ENCODE peak calls at places on chromosomes 16 and 17, in eight cellular contexts. H is HCT116, G is HL-60, J is GM23338, W is HepG2, A is SK-N-SH, U is GM12878, N is K562. F is an unnamed sample.

GRCh38 chr17:59287452-59287851 is 44.0 kb upstream of the YPEL2 start:
- DNase-seq in H (peak; percentile 27), G (peak; percentile 26), J (no peak), W (no peak), A (no peak), U (no peak), N (peak; percentile 12), F (no peak)

GRCh38 chr17:42413464-42414040 is 9.5 kb downstream of the CAVIN1 start:
- DNase-seq in H (no peak), G (no peak), J (no peak), W (no peak), A (no peak), U (no peak), N (no peak), F (no peak)

GRCh38 chr16:49468611-49469322 is 95.2 kb downstream of the C16orf78 start:
- DNase-seq in H (no peak), G (no peak), J (no peak), W (no peak), A (no peak), U (no peak), N (no peak), F (no peak)

GRCh38 chr17:71970312-71970711 is 150.5 kb upstream of the SOX9 start:
- DNase-seq in H (no peak), G (no peak), J (no peak), W (no peak), A (no peak), U (no peak), N (no peak), F (peak; percentile 15)

GRCh38 chr16:85333337-85333736 is 221.1 kb upstream of the CIBAR2 start:
- DNase-seq in H (no peak), G (no peak), J (no peak), W (no peak), A (no peak), U (no peak), N (no peak), F (no peak)

GRCh38 chr16:52435573-52435972 is 111.4 kb downstream of the TOX3 start:
- DNase-seq in H (no peak), G (no peak), J (no peak), W (no peak), A (no peak), U (no peak), N (no peak), F (no peak)

GRCh38 chr17:72498671-72499210 is 377.9 kb downstream of the SOX9 start:
- DNase-seq in H (no peak), G (no peak), J (no peak), W (no peak), A (no peak), U (no peak), N (no peak), F (no peak)

GRCh38 chr16:84836234-84836647 is 16.5 kb downstream of the CRISPLD2 start:
- DNase-seq in H (no peak), G (no peak), J (peak; percentile 86), W (no peak), A (peak; percentile 42), U (no peak), N (no peak), F (no peak)

GRCh38 chr17:79872762-79873161 is 33.5 kb upstream of the CBX4 start:
- DNase-seq in H (no peak), G (peak; percentile 24), J (no peak), W (no peak), A (no peak), U (no peak), N (no peak), F (no peak)

GRCh38 chr17:66654341-66654740 is 180.6 kb upstream of the CACNG5 start:
- DNase-seq in H (no peak), G (no peak), J (no peak), W (no peak), A (no peak), U (no peak), N (no peak), F (no peak)

GRCh38 chr17:7687908-7688807 is at the start of gene WRAP53:
- DNase-seq in H (peak; percentile 99), G (peak; percentile 88), J (peak; percentile 100), W (peak; percentile 98), A (peak; percentile 90), U (peak; percentile 85), N (peak; percentile 90), F (peak; percentile 99)

GRCh38 chr16:50246299-50247122 is 19.8 kb upstream of the ADCY7 start:
- DNase-seq in H (no peak), G (no peak), J (peak; percentile 66), W (no peak), A (peak; percentile 83), U (no peak), N (no peak), F (no peak)

GRCh38 chr16:6562985-6563384 is 769.7 kb upstream of the RBFOX1 start:
- DNase-seq in H (no peak), G (no peak), J (no peak), W (no peak), A (no peak), U (no peak), N (no peak), F (no peak)

GRCh38 chr17:40437095-40437732 is 6.0 kb upstream of the IGFBP4 start:
- DNase-seq in H (no peak), G (peak; percentile 45), J (no peak), W (no peak), A (no peak), U (no peak), N (peak; percentile 67), F (no peak)

GRCh38 chr17:55279788-55280579 is 15.2 kb downstream of the HLF start:
- DNase-seq in H (no peak), G (no peak), J (no peak), W (no peak), A (no peak), U (no peak), N (no peak), F (no peak)

GRCh38 chr17:64275016-64275415 is 12.0 kb upstream of the TEX2 start:
- DNase-seq in H (no peak), G (no peak), J (no peak), W (no peak), A (no peak), U (no peak), N (no peak), F (no peak)

GRCh38 chr17:64269687-64270649 is 6.9 kb upstream of the TEX2 start:
- DNase-seq in H (no peak), G (no peak), J (no peak), W (no peak), A (peak; percentile 49), U (no peak), N (no peak), F (no peak)

GRCh38 chr17:64264891-64265290 is 1.8 kb upstream of the TEX2 start:
- DNase-seq in H (no peak), G (no peak), J (no peak), W (no peak), A (no peak), U (no peak), N (no peak), F (no peak)

GRCh38 chr17:64273006-64273405 is 9.9 kb upstream of the TEX2 start:
- DNase-seq in H (no peak), G (peak; percentile 81), J (no peak), W (no peak), A (no peak), U (no peak), N (no peak), F (no peak)

GRCh38 chr17:64270885-64271284 is 7.8 kb upstream of the TEX2 start:
- DNase-seq in H (no peak), G (no peak), J (no peak), W (no peak), A (no peak), U (peak; percentile 34), N (no peak), F (no peak)
- H3K27ac ChIP-seq in H (no peak overlapping the region), G (no peak overlapping the region), J (no peak overlapping the region), W (no peak overlapping the region), A (no peak overlapping the region), U (peak overlapping the region; percentile 47), N (no peak overlapping the region), F (no peak overlapping the region)

GRCh38 chr16:81666102-81666501 is 113.0 kb upstream of the PLCG2 start:
- DNase-seq in H (no peak), G (no peak), J (no peak), W (no peak), A (no peak), U (no peak), N (no peak), F (no peak)
- TF ChIP-seq REST in H (no peak), G (no peak), J (no peak), W (no peak), A (no peak), U (no peak), N (no peak), F (no peak)

GRCh38 chr17:74649909-74650308 is 26.4 kb upstream of the CD300E start:
- DNase-seq in H (no peak), G (no peak), J (no peak), W (no peak), A (peak; percentile 53), U (no peak), N (no peak), F (no peak)
- H3K27ac ChIP-seq in H (no peak overlapping the region), G (no peak overlapping the region), J (no peak overlapping the region), W (no peak overlapping the region), A (peak overlapping the region; percentile 17), U (no peak overlapping the region), N (no peak overlapping the region), F (no peak overlapping the region)

DNA sequence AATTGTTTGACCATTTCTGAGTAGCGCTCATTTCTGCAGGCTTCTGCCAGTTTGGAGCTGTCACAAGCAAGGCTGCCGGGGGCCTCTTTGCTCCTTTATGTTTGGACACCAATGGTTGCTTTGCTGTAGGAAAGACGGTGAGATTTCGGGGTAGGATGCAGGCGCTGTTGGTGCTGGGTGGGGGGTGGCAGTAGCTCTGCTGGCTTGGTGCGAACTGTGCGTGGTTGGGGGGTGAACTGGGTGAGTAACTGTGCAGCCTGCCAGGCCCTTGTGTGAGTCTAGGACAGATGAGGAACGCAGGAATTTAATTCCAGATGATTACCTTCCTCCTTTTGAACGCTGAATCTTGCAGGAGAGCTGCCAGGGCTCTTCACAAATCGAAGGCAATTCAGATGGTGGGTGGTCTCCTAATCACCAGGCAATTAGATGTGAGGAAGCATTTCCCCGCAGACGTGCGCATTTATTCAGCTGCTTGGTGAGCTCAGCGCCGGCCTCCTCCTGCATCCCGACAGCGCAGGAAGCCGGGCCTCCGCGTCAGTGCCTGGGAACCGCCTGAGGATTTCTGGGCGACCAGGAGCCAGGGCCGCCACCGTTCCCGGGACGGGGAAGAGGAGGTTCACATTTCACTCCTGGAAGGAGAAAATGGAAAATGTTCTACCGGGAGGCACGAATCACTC is 154.4 kb downstream of the FOXL1 start:
- DNase-seq in H (no peak), G (no peak), J (peak; percentile 79), W (no peak), A (no peak), U (no peak), N (no peak), F (no peak)
- TF ChIP-seq REST in H (no peak), G (no peak), J (no peak), W (no peak), A (no peak), U (no peak), N (no peak), F (no peak)